ENCODE peak calls at places on chromosomes 11 and 22, in five cellular contexts. One of them, this sample, is unnamed.

GRCh38 chr11:71940561-71941219 is 11.8 kb downstream of the RNF121 start:
- DNase-seq in HepG2: no peak
- DNase-seq in A549: no peak
- DNase-seq in endothelial cell of umbilical vein: no peak
- DNase-seq in GM12878: no peak
- DNase-seq in this sample: no peak

GRCh38 chr22:17597217-17597616 is 31.3 kb downstream of the ATP6V1E1 start:
- DNase-seq in GM12878: no peak
- DNase-seq in HepG2: no peak
- DNase-seq in A549: no peak
- DNase-seq in endothelial cell of umbilical vein: no peak
- DNase-seq in this sample: no peak

GRCh38 chr11:104256525-104256924 is 92.6 kb upstream of the PDGFD start:
- DNase-seq in HepG2: no peak
- DNase-seq in endothelial cell of umbilical vein: no peak
- DNase-seq in GM12878: no peak
- DNase-seq in A549: peak; percentile 4
- DNase-seq in this sample: no peak

GRCh38 chr11:3218483-3219280 is at the start of gene MRGPRG:
- DNase-seq in endothelial cell of umbilical vein: no peak
- DNase-seq in HepG2: no peak
- DNase-seq in A549: no peak
- DNase-seq in GM12878: no peak
- DNase-seq in this sample: no peak

GRCh38 chr22:35456757-35457156 is 56.8 kb downstream of the MCM5 start:
- DNase-seq in HepG2: no peak
- DNase-seq in A549: no peak
- DNase-seq in GM12878: no peak
- DNase-seq in endothelial cell of umbilical vein: no peak
- DNase-seq in this sample: no peak

GRCh38 chr11:7204778-7205177 is 46.9 kb upstream of the SYT9 start:
- DNase-seq in endothelial cell of umbilical vein: peak; percentile 89
- DNase-seq in GM12878: no peak
- DNase-seq in A549: no peak
- DNase-seq in HepG2: no peak
- DNase-seq in this sample: no peak

GRCh38 chr22:24834845-24835570 is 29.0 kb downstream of the SGSM1 start:
- DNase-seq in A549: peak; percentile 39
- DNase-seq in GM12878: no peak
- DNase-seq in HepG2: peak; percentile 32
- DNase-seq in endothelial cell of umbilical vein: peak; percentile 26
- DNase-seq in this sample: peak; percentile 36

GRCh38 chr11:23364076-23364475 is 503.8 kb upstream of the CCDC179 start:
- DNase-seq in A549: no peak
- DNase-seq in GM12878: no peak
- DNase-seq in endothelial cell of umbilical vein: peak; percentile 2
- DNase-seq in HepG2: no peak
- DNase-seq in this sample: no peak

GRCh38 chr11:6531267-6531752 is 34.2 kb downstream of the DNHD1 start:
- DNase-seq in HepG2: peak; percentile 31
- DNase-seq in A549: peak; percentile 57
- DNase-seq in endothelial cell of umbilical vein: peak; percentile 75
- DNase-seq in GM12878: peak; percentile 27
- DNase-seq in this sample: peak; percentile 46

GRCh38 chr22:24466831-24467249 is 28.3 kb upstream of the UPB1 start:
- DNase-seq in endothelial cell of umbilical vein: peak; percentile 94
- DNase-seq in HepG2: no peak
- DNase-seq in A549: peak; percentile 17
- DNase-seq in GM12878: no peak
- DNase-seq in this sample: peak; percentile 72

GRCh38 chr11:117157507-117157906 is 13.4 kb downstream of the PAFAH1B2 start:
- DNase-seq in GM12878: no peak
- DNase-seq in endothelial cell of umbilical vein: no peak
- DNase-seq in A549: no peak
- DNase-seq in HepG2: no peak
- DNase-seq in this sample: no peak

GRCh38 chr22:24389680-24390079 is 37.7 kb upstream of the ADORA2A start:
- DNase-seq in HepG2: no peak
- DNase-seq in A549: no peak
- DNase-seq in GM12878: no peak
- DNase-seq in endothelial cell of umbilical vein: peak; percentile 39
- DNase-seq in this sample: no peak

GRCh38 chr11:3808846-3809623 is 675 bp downstream of the PGAP2 start:
- DNase-seq in HepG2: peak; percentile 74
- DNase-seq in endothelial cell of umbilical vein: peak; percentile 60
- DNase-seq in GM12878: peak; percentile 41
- DNase-seq in A549: peak; percentile 81
- DNase-seq in this sample: peak; percentile 80

GRCh38 chr11:46930089-46930488 is 6.5 kb upstream of the CSTPP1 start:
- DNase-seq in GM12878: no peak
- DNase-seq in A549: peak; percentile 91
- DNase-seq in HepG2: peak; percentile 34
- DNase-seq in endothelial cell of umbilical vein: peak; percentile 32
- DNase-seq in this sample: peak; percentile 56

GRCh38 chr11:95993438-95994339 is 69.8 kb upstream of the MTMR2 start:
- DNase-seq in HepG2: no peak
- DNase-seq in GM12878: no peak
- DNase-seq in A549: no peak
- DNase-seq in endothelial cell of umbilical vein: no peak
- DNase-seq in this sample: no peak

GRCh38 chr11:46216765-46217089 is 60.7 kb upstream of the CREB3L1 start:
- DNase-seq in GM12878: no peak
- DNase-seq in endothelial cell of umbilical vein: no peak
- DNase-seq in A549: no peak
- DNase-seq in HepG2: no peak
- DNase-seq in this sample: no peak

GRCh38 chr22:25775501-25775900 is 33.5 kb downstream of the MYO18B start:
- DNase-seq in HepG2: no peak
- DNase-seq in A549: no peak
- DNase-seq in GM12878: no peak
- DNase-seq in endothelial cell of umbilical vein: no peak
- DNase-seq in this sample: no peak

GRCh38 chr22:44727709-44728108 is 24.7 kb upstream of the ARHGAP8 start:
- DNase-seq in GM12878: no peak
- DNase-seq in endothelial cell of umbilical vein: no peak
- DNase-seq in A549: no peak
- DNase-seq in HepG2: no peak
- DNase-seq in this sample: no peak

GRCh38 chr11:109039611-109040010 is 374.7 kb downstream of the DDX10 start:
- DNase-seq in HepG2: no peak
- DNase-seq in A549: no peak
- DNase-seq in endothelial cell of umbilical vein: peak; percentile 35
- DNase-seq in GM12878: no peak
- DNase-seq in this sample: no peak

GRCh38 chr22:43667658-43668057 is 144.4 kb downstream of the EFCAB6 start:
- DNase-seq in HepG2: no peak
- DNase-seq in A549: no peak
- DNase-seq in endothelial cell of umbilical vein: no peak
- DNase-seq in GM12878: no peak
- DNase-seq in this sample: no peak
- TF ChIP-seq MYC in HepG2: no peak
- TF ChIP-seq MYC in A549: no peak
- TF ChIP-seq MYC in endothelial cell of umbilical vein: no peak
- TF ChIP-seq MYC in GM12878: no peak
- TF ChIP-seq MYC in this sample: no peak

GRCh38 chr11:70703141-70704052 is 305.1 kb downstream of the CTTN start:
- DNase-seq in endothelial cell of umbilical vein: no peak
- DNase-seq in HepG2: peak; percentile 9
- DNase-seq in GM12878: no peak
- DNase-seq in A549: no peak
- DNase-seq in this sample: no peak
- TF ChIP-seq MYC in endothelial cell of umbilical vein: no peak
- TF ChIP-seq MYC in HepG2: no peak
- TF ChIP-seq MYC in GM12878: no peak
- TF ChIP-seq MYC in A549: no peak
- TF ChIP-seq MYC in this sample: no peak

DNA sequence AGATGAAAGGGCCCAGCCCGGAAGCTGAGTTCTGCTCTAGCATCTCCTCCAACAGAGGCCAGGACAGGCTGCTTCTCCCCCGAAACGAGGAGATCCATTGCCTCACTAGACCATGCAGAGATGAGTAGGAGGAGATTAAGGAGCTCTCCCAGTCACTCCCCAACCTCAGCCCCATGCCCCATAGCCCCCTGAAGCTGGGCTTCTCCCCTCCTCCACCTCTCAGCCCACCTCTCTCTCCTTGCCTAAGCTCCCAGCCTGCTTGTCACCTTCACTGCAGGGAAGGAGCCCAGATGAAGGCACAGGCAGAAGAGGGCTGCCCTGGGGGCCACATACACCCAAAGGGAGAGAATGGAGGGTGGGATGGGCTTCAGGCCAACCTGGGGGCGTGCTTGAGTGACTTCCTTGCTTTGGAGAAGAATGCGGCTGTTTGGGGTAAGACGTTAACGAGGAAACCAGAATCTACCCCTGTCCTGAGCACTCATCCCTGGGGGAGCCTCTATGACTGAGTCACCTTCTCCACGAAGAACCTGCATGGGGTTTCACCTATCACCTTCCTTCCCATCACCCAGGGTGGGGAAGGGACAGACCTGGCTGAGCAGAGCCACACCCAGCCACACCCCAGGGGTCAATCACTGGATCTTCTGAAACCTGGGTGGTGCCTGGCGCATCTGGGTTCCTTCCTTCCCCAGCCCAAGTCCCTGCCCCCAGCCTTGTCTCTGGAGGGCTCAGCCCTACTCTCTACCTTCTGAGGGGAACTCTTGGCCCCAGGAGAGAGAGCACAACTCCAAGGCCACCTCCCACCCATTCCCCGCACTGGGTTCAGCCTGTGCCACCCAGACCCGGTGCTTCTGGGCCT is 11.6 kb upstream of the GNAZ start:
- DNase-seq in HepG2: no peak
- DNase-seq in GM12878: no peak
- DNase-seq in A549: no peak
- DNase-seq in endothelial cell of umbilical vein: no peak
- DNase-seq in this sample: no peak
- TF ChIP-seq MYC in HepG2: no peak
- TF ChIP-seq MYC in GM12878: no peak
- TF ChIP-seq MYC in A549: no peak
- TF ChIP-seq MYC in endothelial cell of umbilical vein: no peak
- TF ChIP-seq MYC in this sample: no peak

DNA sequence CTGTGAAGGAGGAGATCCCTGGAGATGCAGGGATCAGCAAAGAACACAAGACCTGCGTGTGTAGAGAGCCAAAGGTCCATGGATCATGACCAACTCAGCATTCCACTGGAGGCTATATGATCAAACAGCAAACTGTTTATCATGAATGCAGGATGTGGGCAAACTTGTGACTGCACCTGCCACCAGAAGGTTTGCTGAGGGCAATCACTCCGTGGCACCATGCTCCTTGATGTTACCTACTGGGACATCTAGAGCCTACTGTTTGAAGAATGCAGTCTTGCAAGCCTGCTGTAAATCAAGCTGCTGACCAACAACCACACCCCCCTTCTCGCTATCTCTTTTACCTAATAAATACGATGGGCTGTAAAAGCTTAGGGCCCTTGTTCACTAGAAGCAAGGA is 9.7 kb downstream of the SCGB1D2 start:
- DNase-seq in GM12878: no peak
- DNase-seq in HepG2: no peak
- DNase-seq in endothelial cell of umbilical vein: no peak
- DNase-seq in A549: no peak
- DNase-seq in this sample: no peak
- TF ChIP-seq MYC in GM12878: no peak
- TF ChIP-seq MYC in HepG2: no peak
- TF ChIP-seq MYC in endothelial cell of umbilical vein: no peak
- TF ChIP-seq MYC in A549: no peak
- TF ChIP-seq MYC in this sample: no peak